ENCODE peak calls at places on chromosomes 1 and 21, in eight cellular contexts. X, O, V, B, M, K, C and G are unnamed samples.

GRCh38 chr1:228059536-228060457 is 22.7 kb upstream of the ARF1 start:
- DNase-seq in X (peak; percentile 26), O (peak; percentile 70), V (peak; percentile 59), B (no peak), M (peak; percentile 65), K (peak; percentile 91), C (no peak), G (peak; percentile 72)

GRCh38 chr1:108670131-108670773 is 9.4 kb upstream of the HENMT1 start:
- DNase-seq in X (no peak), O (no peak), V (no peak), B (no peak), M (no peak), K (no peak), C (no peak), G (no peak)

GRCh38 chr1:177315270-177315669 is 144.5 kb downstream of the BRINP2 start:
- DNase-seq in X (no peak), O (no peak), V (no peak), B (no peak), M (no peak), K (no peak), C (no peak), G (no peak)

GRCh38 chr1:220281159-220281574 is 8.9 kb upstream of the RAB3GAP2 start:
- DNase-seq in X (no peak), O (no peak), V (no peak), B (no peak), M (no peak), K (no peak), C (no peak), G (no peak)

GRCh38 chr1:233442392-233442791 is 114.9 kb downstream of the MAP3K21 start:
- DNase-seq in X (no peak), O (no peak), V (no peak), B (no peak), M (no peak), K (no peak), C (no peak), G (no peak)

GRCh38 chr1:154199563-154199879 is 6.6 kb downstream of the CFAP141 start:
- DNase-seq in X (no peak), O (no peak), V (no peak), B (no peak), M (no peak), K (no peak), C (no peak), G (no peak)

GRCh38 chr1:185539277-185539943 is 194.8 kb upstream of the HMCN1 start:
- DNase-seq in X (no peak), O (no peak), V (no peak), B (no peak), M (no peak), K (peak; percentile 53), C (no peak), G (peak; percentile 14)

GRCh38 chr1:227733751-227734545 is 1.2 kb downstream of the JMJD4 start:
- DNase-seq in X (no peak), O (no peak), V (no peak), B (no peak), M (no peak), K (no peak), C (no peak), G (no peak)

GRCh38 chr1:174075245-174075692 is 53.1 kb upstream of the RC3H1 start:
- DNase-seq in X (no peak), O (no peak), V (no peak), B (no peak), M (no peak), K (no peak), C (no peak), G (no peak)

GRCh38 chr21:37845535-37845934 is 70.7 kb downstream of the KCNJ6 start:
- DNase-seq in X (no peak), O (no peak), V (no peak), B (no peak), M (no peak), K (no peak), C (no peak), G (no peak)

GRCh38 chr1:5828322-5828935 is 163.8 kb downstream of the NPHP4 start:
- DNase-seq in X (no peak), O (no peak), V (no peak), B (no peak), M (no peak), K (no peak), C (no peak), G (no peak)

GRCh38 chr21:34886554-34887385 is 162.3 kb downstream of the RUNX1 start:
- DNase-seq in X (no peak), O (no peak), V (no peak), B (peak; percentile 29), M (peak; percentile 9), K (peak; percentile 51), C (no peak), G (peak; percentile 42)

GRCh38 chr1:9561429-9561828 is 22.2 kb downstream of the SLC25A33 start:
- DNase-seq in X (no peak), O (no peak), V (no peak), B (peak; percentile 12), M (no peak), K (no peak), C (no peak), G (no peak)

GRCh38 chr1:27253611-27254010 is 19.2 kb downstream of the WDTC1 start:
- DNase-seq in X (no peak), O (no peak), V (no peak), B (no peak), M (no peak), K (no peak), C (no peak), G (no peak)

GRCh38 chr1:172287207-172287606 is 133.3 kb upstream of the C1orf105 start:
- DNase-seq in X (no peak), O (no peak), V (no peak), B (no peak), M (no peak), K (no peak), C (no peak), G (no peak)

GRCh38 chr1:202576816-202577215 is 133.4 kb downstream of the SYT2 start:
- DNase-seq in X (no peak), O (no peak), V (no peak), B (peak; percentile 76), M (no peak), K (no peak), C (no peak), G (no peak)

GRCh38 chr1:71157151-71157550 is 76.3 kb upstream of the ZRANB2 start:
- DNase-seq in X (no peak), O (no peak), V (no peak), B (no peak), M (no peak), K (no peak), C (no peak), G (no peak)

GRCh38 chr1:152640351-152640750 is 17.4 kb upstream of the LCE3A start:
- DNase-seq in X (no peak), O (no peak), V (no peak), B (no peak), M (no peak), K (no peak), C (no peak), G (no peak)

GRCh38 chr1:212981025-212981495 is 30.7 kb downstream of the VASH2 start:
- DNase-seq in X (no peak), O (no peak), V (no peak), B (no peak), M (no peak), K (no peak), C (peak; percentile 47), G (no peak)

GRCh38 chr1:40076895-40077312 is 20.1 kb downstream of the PPT1 start:
- DNase-seq in X (no peak), O (no peak), V (no peak), B (no peak), M (no peak), K (no peak), C (no peak), G (no peak)

GRCh38 chr1:224430511-224431113 is 4.0 kb downstream of the WDR26 start:
- DNase-seq in X (no peak), O (peak; percentile 51), V (no peak), B (peak; percentile 72), M (peak; percentile 23), K (peak; percentile 40), C (no peak), G (peak; percentile 50)

GRCh38 chr1:20353836-20354235 is 63.2 kb downstream of the VWA5B1 start:
- DNase-seq in X (no peak), O (no peak), V (no peak), B (no peak), M (no peak), K (no peak), C (no peak), G (no peak)